ENCODE peak calls at places on chromosomes 5 and 9, in seven cellular contexts. J is uterus, L is H1, C is NCI-H2081, K is hepatocyte, X is LHCN-M2, N is GM03348. S is an unnamed sample.

GRCh38 chr9:71891557-71892189 is 19.3 kb downstream of the ABHD17B start:
- DNase-seq in C (no peak), X (no peak), J (no peak), N (no peak), K (no peak), L (no peak), S (no peak)

GRCh38 chr5:55850839-55851674 is at the start of gene IL31RA:
- DNase-seq in J (no peak), L (no peak), N (peak; percentile 70), K (peak; percentile 42), C (no peak), X (peak; percentile 72), S (no peak)

GRCh38 chr9:97176206-97176605 is 131.3 kb upstream of the CCDC180 start:
- DNase-seq in N (no peak), X (peak; percentile 25), C (no peak), L (no peak), K (peak; percentile 33), J (no peak), S (no peak)

GRCh38 chr9:31639444-31639843 is 745.0 kb upstream of the ACO1 start:
- DNase-seq in J (no peak), X (no peak), C (no peak), N (no peak), K (no peak), L (no peak), S (no peak)

GRCh38 chr5:143340891-143341685 is 62.4 kb downstream of the NR3C1 start:
- DNase-seq in J (no peak), N (peak; percentile 15), C (no peak), L (no peak), K (no peak), X (no peak), S (no peak)

GRCh38 chr9:137316012-137316981 is 14.2 kb upstream of the NRARP start:
- DNase-seq in X (no peak), K (peak; percentile 85), L (peak; percentile 79), N (peak; percentile 85), J (peak; percentile 15), C (no peak), S (peak; percentile 16)

GRCh38 chr5:157710887-157711286 is 20.3 kb upstream of the THG1L start:
- DNase-seq in L (no peak), J (no peak), C (no peak), X (peak; percentile 65), K (no peak), N (peak; percentile 71), S (no peak)

GRCh38 chr9:36192196-36192595 is 1.5 kb downstream of the CLTA start:
- DNase-seq in L (no peak), X (peak; percentile 34), J (no peak), K (no peak), C (no peak), N (no peak), S (no peak)

GRCh38 chr9:75814667-75815066 is 75.8 kb upstream of the PCSK5 start:
- DNase-seq in X (peak; percentile 79), C (no peak), J (no peak), N (no peak), L (no peak), K (no peak), S (no peak)

GRCh38 chr9:129649726-129650679 is 8.1 kb upstream of the ASB6 start:
- DNase-seq in X (no peak), N (peak; percentile 53), K (peak; percentile 44), J (no peak), L (no peak), C (no peak), S (no peak)

GRCh38 chr5:42720242-42720641 is 36.4 kb upstream of the CCDC152 start:
- DNase-seq in N (no peak), J (no peak), K (no peak), C (no peak), X (no peak), L (no peak), S (no peak)

GRCh38 chr5:175214152-175214551 is 229.8 kb downstream of the DRD1 start:
- DNase-seq in K (peak; percentile 30), N (peak; percentile 15), X (peak; percentile 24), J (no peak), C (no peak), L (no peak), S (no peak)

GRCh38 chr5:32435416-32435815 is 9.1 kb downstream of the ZFR start:
- DNase-seq in N (no peak), L (no peak), K (no peak), J (no peak), X (no peak), C (no peak), S (no peak)

GRCh38 chr9:104905931-104906330 is 22.0 kb downstream of the ABCA1 start:
- DNase-seq in L (peak; percentile 0), N (peak; percentile 41), X (no peak), J (no peak), C (no peak), K (no peak), S (no peak)

S was measured in DMS153.